ENCODE peak calls at places on chromosomes 12 and 14, in five cellular contexts. P is CD8-positive, alpha-beta T cell; O is EL; M is fibroblast of lung; V is left ventricle myocardium superior. C is an unnamed sample.

GRCh38 chr12:114740448-114740847 is 56.5 kb upstream of the TBX3 start:
- DNase-seq in P (no peak), O (no peak), V (no peak), M (no peak), C (no peak)

GRCh38 chr12:106954462-106955376 is 988 bp upstream of the TMEM263 start:
- DNase-seq in M (peak), P (peak), V (peak), O (peak), C (peak)

GRCh38 chr14:101598571-101599233 is 37.4 kb downstream of the DIO3 start:
- DNase-seq in P (no peak), V (no peak), M (no peak), O (no peak), C (no peak)

GRCh38 chr14:90536092-90536491 is 139.3 kb downstream of the CALM1 start:
- DNase-seq in M (peak), O (no peak), P (no peak), V (peak), C (peak)

GRCh38 chr14:89371600-89371999 is 45.4 kb downstream of the FOXN3 start:
- DNase-seq in P (no peak), M (no peak), O (no peak), V (no peak), C (no peak)

GRCh38 chr14:42140831-42141279 is 534.2 kb downstream of the LRFN5 start:
- DNase-seq in O (peak), V (no peak), M (peak), P (no peak), C (no peak)

GRCh38 chr12:124740691-124741137 is 123.0 kb downstream of the SCARB1 start:
- DNase-seq in V (no peak), P (no peak), M (peak), O (peak), C (peak)

GRCh38 chr12:96070670-96071279 is 35.4 kb upstream of the LTA4H start:
- DNase-seq in P (no peak), V (no peak), O (peak), M (peak), C (no peak)

GRCh38 chr12:106898001-106898966 is 57.4 kb upstream of the TMEM263 start:
- DNase-seq in O (no peak), P (no peak), M (no peak), V (no peak), C (no peak)

GRCh38 chr12:131137836-131138637 is 184.3 kb downstream of the ADGRD1 start:
- DNase-seq in V (no peak), P (no peak), M (no peak), O (no peak), C (no peak)

GRCh38 chr14:26403760-26404159 is 194.1 kb downstream of the NOVA1 start:
- DNase-seq in O (no peak), M (peak), P (no peak), V (no peak), C (no peak)

GRCh38 chr12:41680155-41680554 is 464.5 kb downstream of the GXYLT1 start:
- DNase-seq in P (no peak), O (no peak), M (no peak), V (no peak), C (no peak)

GRCh38 chr12:11497995-11498394 is 102.6 kb upstream of the PRB2 start:
- DNase-seq in V (no peak), M (no peak), O (no peak), P (no peak), C (no peak)

GRCh38 chr14:90301580-90302181 is 30.1 kb downstream of the NRDE2 start:
- DNase-seq in V (no peak), P (no peak), M (peak), O (peak), C (no peak)

GRCh38 chr12:100371146-100371545 is 14.3 kb downstream of the SLC17A8 start:
- DNase-seq in M (no peak), O (no peak), P (no peak), V (no peak), C (no peak)